ENCODE peak calls at places on chromosome 10, in nine cellular contexts. One of them, this sample, is unnamed.

GRCh38 chr10:132762267-132762666 is 23.7 kb downstream of the NKX6-2 start:
- DNase-seq in cerebellar cortex: no peak
- DNase-seq in T-helper 1 cell: no peak
- DNase-seq in nucleus accumbens: no peak
- DNase-seq in activated CD8-positive, alpha-beta memory T cell treated with anti-CD3 and anti-CD28 coated beads for 48 hours: no peak
- DNase-seq in iris pigment epithelial cell: no peak
- DNase-seq in hippocampal formation: no peak
- DNase-seq in endothelial cell of umbilical vein: no peak
- DNase-seq in aorta: no peak
- DNase-seq in this sample: no peak

GRCh38 chr10:109411897-109412296 is 511.4 kb downstream of the XPNPEP1 start:
- DNase-seq in cerebellar cortex: no peak
- DNase-seq in T-helper 1 cell: no peak
- DNase-seq in nucleus accumbens: no peak
- DNase-seq in activated CD8-positive, alpha-beta memory T cell treated with anti-CD3 and anti-CD28 coated beads for 48 hours: no peak
- DNase-seq in iris pigment epithelial cell: no peak
- DNase-seq in hippocampal formation: no peak
- DNase-seq in endothelial cell of umbilical vein: no peak
- DNase-seq in aorta: no peak
- DNase-seq in this sample: no peak

GRCh38 chr10:15214237-15214636 is 45.7 kb upstream of the NMT2 start:
- DNase-seq in cerebellar cortex: no peak
- DNase-seq in T-helper 1 cell: no peak
- DNase-seq in nucleus accumbens: no peak
- DNase-seq in activated CD8-positive, alpha-beta memory T cell treated with anti-CD3 and anti-CD28 coated beads for 48 hours: no peak
- DNase-seq in iris pigment epithelial cell: no peak
- DNase-seq in hippocampal formation: no peak
- DNase-seq in endothelial cell of umbilical vein: no peak
- DNase-seq in aorta: no peak
- DNase-seq in this sample: no peak

GRCh38 chr10:59708816-59709471 is 706 bp downstream of the SLC16A9 start:
- DNase-seq in cerebellar cortex: peak
- DNase-seq in T-helper 1 cell: no peak
- DNase-seq in nucleus accumbens: no peak
- DNase-seq in activated CD8-positive, alpha-beta memory T cell treated with anti-CD3 and anti-CD28 coated beads for 48 hours: no peak
- DNase-seq in iris pigment epithelial cell: peak
- DNase-seq in hippocampal formation: no peak
- DNase-seq in endothelial cell of umbilical vein: peak
- DNase-seq in aorta: peak
- DNase-seq in this sample: peak

GRCh38 chr10:93435621-93436385 is 46.3 kb downstream of the MYOF start:
- DNase-seq in cerebellar cortex: peak
- DNase-seq in T-helper 1 cell: no peak
- DNase-seq in nucleus accumbens: no peak
- DNase-seq in activated CD8-positive, alpha-beta memory T cell treated with anti-CD3 and anti-CD28 coated beads for 48 hours: no peak
- DNase-seq in iris pigment epithelial cell: peak
- DNase-seq in hippocampal formation: no peak
- DNase-seq in endothelial cell of umbilical vein: peak
- DNase-seq in aorta: no peak
- DNase-seq in this sample: no peak

GRCh38 chr10:104276192-104276591 is 7.2 kb downstream of the GSTO2 start:
- DNase-seq in cerebellar cortex: no peak
- DNase-seq in T-helper 1 cell: no peak
- DNase-seq in nucleus accumbens: no peak
- DNase-seq in activated CD8-positive, alpha-beta memory T cell treated with anti-CD3 and anti-CD28 coated beads for 48 hours: no peak
- DNase-seq in iris pigment epithelial cell: no peak
- DNase-seq in hippocampal formation: no peak
- DNase-seq in endothelial cell of umbilical vein: no peak
- DNase-seq in aorta: no peak
- DNase-seq in this sample: no peak

GRCh38 chr10:72218756-72219155 is 2.7 kb upstream of the ASCC1 start:
- DNase-seq in cerebellar cortex: no peak
- DNase-seq in T-helper 1 cell: no peak
- DNase-seq in nucleus accumbens: no peak
- DNase-seq in activated CD8-positive, alpha-beta memory T cell treated with anti-CD3 and anti-CD28 coated beads for 48 hours: no peak
- DNase-seq in iris pigment epithelial cell: no peak
- DNase-seq in hippocampal formation: no peak
- DNase-seq in endothelial cell of umbilical vein: no peak
- DNase-seq in aorta: no peak
- DNase-seq in this sample: no peak

GRCh38 chr10:50805981-50806622 is 66.4 kb downstream of the ASAH2B start:
- DNase-seq in cerebellar cortex: peak
- DNase-seq in T-helper 1 cell: no peak
- DNase-seq in nucleus accumbens: no peak
- DNase-seq in activated CD8-positive, alpha-beta memory T cell treated with anti-CD3 and anti-CD28 coated beads for 48 hours: no peak
- DNase-seq in iris pigment epithelial cell: no peak
- DNase-seq in hippocampal formation: no peak
- DNase-seq in endothelial cell of umbilical vein: no peak
- DNase-seq in aorta: no peak
- DNase-seq in this sample: no peak

This sample was measured in psoas muscle.